ENCODE peak calls at places on chromosomes 4 and X, in four cellular contexts. V is fibroblast of lung, P is neural progenitor cell, C is neuronal stem cell. S is an unnamed sample. For H3K36me3, the result is how much of the 10 kb centered on the place peaks cover.

GRCh38 chrX:9947395-9947794 is 19.8 kb upstream of the CLDN34 start:
- DNase-seq in C (no peak), V (no peak), P (no peak), S (no peak)

GRCh38 chrX:52933976-52934703 is 24.2 kb downstream of the FAM156A start:
- DNase-seq in V (no peak), P (peak), C (no peak), S (no peak)

GRCh38 chrX:133273180-133273579 is 55.0 kb upstream of the TFDP3 start:
- DNase-seq in V (no peak), P (no peak), C (no peak), S (no peak)

GRCh38 chrX:16870861-16871584 is 861 bp upstream of the RBBP7 start:
- DNase-seq in V (peak), C (peak), P (peak), S (peak)

GRCh38 chr4:2792711-2793577 is at the start of gene SH3BP2:
- DNase-seq in P (peak), V (peak), C (peak), S (peak)

GRCh38 chr4:108044951-108045686 is 55.4 kb downstream of the HADH start:
- DNase-seq in V (peak), C (no peak), P (no peak), S (no peak)

GRCh38 chrX:71191253-71191652 is 31.8 kb upstream of the GJB1 start:
- DNase-seq in C (no peak), V (no peak), P (no peak), S (no peak)

GRCh38 chr4:39406763-39407583 is at the start of gene KLB:
- DNase-seq in P (no peak), V (no peak), C (no peak), S (peak)

GRCh38 chr4:41507292-41507933 is 30.5 kb upstream of the LIMCH1 start:
- DNase-seq in P (no peak), C (no peak), V (peak), S (no peak)

GRCh38 chr4:4762909-4763814 is 96.3 kb upstream of the MSX1 start:
- DNase-seq in P (peak), C (no peak), V (peak), S (no peak)

GRCh38 chr4:141702472-141703182 is 66.2 kb downstream of the IL15 start:
- DNase-seq in C (no peak), V (no peak), P (no peak), S (no peak)

GRCh38 chr4:138405439-138405838 is 163.3 kb upstream of the SLC7A11 start:
- DNase-seq in V (peak), P (no peak), C (no peak), S (no peak)

GRCh38 chr4:835148-836002 is 9.4 kb upstream of the CPLX1 start:
- DNase-seq in C (no peak), V (no peak), P (no peak), S (peak)

GRCh38 chr4:20544645-20545044 is 155.6 kb upstream of the PACRGL start:
- DNase-seq in C (peak), P (peak), V (peak), S (no peak)

GRCh38 chr4:15164571-15164970 is 162.3 kb downstream of the CPEB2 start:
- DNase-seq in P (no peak), C (no peak), V (no peak), S (no peak)

GRCh38 chr4:71498002-71498401 is 159.2 kb downstream of the SLC4A4 start:
- DNase-seq in P (no peak), C (no peak), V (peak), S (no peak)

GRCh38 chrX:78708171-78708570 is 39.3 kb upstream of the LPAR4 start:
- DNase-seq in V (peak), P (peak), C (no peak), S (peak)

GRCh38 chrX:103100484-103100883 is 7.5 kb upstream of the NXF3 start:
- DNase-seq in V (no peak), P (no peak), C (no peak), S (no peak)

GRCh38 chrX:4263005-4263404 is 549.6 kb upstream of the PRKX start:
- DNase-seq in C (no peak), P (peak), V (no peak), S (no peak)

GRCh38 chr4:48780867-48781219 is 764 bp upstream of the FRYL start:
- DNase-seq in C (no peak), V (peak), P (no peak), S (peak)

GRCh38 chr4:145843148-145843547 is 95.5 kb downstream of the ZNF827 start:
- DNase-seq in P (no peak), V (peak), C (no peak), S (no peak)

GRCh38 chr4:100968046-100968445 is 379.3 kb downstream of the PPP3CA start:
- DNase-seq in V (no peak), C (no peak), P (no peak), S (no peak)

GRCh38 chr4:8414377-8414776 is 26.1 kb downstream of the ACOX3 start:
- DNase-seq in V (no peak), P (no peak), C (no peak), S (no peak)

GRCh38 chrX:73215263-73215662 is 612 bp upstream of the NAP1L2 start:
- DNase-seq in V (no peak), P (no peak), C (no peak), S (no peak)
- H3K27ac ChIP-seq in V (no peak), P (no peak), C (no peak), S (no peak)

GRCh38 chr4:37590016-37590415 is 96.2 kb downstream of the RELL1 start:
- DNase-seq in C (no peak), P (no peak), V (no peak), S (no peak)

GRCh38 chr4:37584530-37585060 is 101.6 kb downstream of the RELL1 start:
- DNase-seq in P (no peak), C (no peak), V (no peak), S (no peak)

GRCh38 chr4:37588150-37588549 is 98.0 kb downstream of the RELL1 start:
- DNase-seq in V (no peak), P (no peak), C (no peak), S (no peak)

GRCh38 chr4:37586194-37586593 is 100.0 kb downstream of the RELL1 start:
- DNase-seq in P (no peak), C (no peak), V (no peak), S (no peak)

DNA sequence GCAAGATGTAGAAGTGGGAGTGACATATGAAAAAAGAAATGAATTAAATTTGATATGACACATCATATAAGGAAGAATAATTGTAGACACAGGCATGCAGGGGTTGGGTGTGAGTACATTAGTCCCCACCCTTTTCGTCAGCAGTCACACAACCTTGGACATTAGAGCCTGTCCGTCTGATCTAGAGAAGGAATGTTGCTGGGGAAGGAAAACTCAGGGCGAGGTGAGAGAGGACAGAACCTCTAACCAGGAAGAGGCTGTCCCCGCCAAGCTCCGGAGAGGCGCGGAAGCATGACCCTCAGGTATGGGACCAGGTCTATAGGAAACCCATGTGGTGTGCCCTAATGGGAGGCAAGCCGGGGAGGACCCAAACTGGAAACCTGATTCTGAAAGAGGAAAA is 102.1 kb downstream of the RELL1 start:
- DNase-seq in V (no peak), P (no peak), C (no peak), S (peak)
- H3K9ac ChIP-seq in V (no peak), P (no peak), C (no peak), S (peak)

GRCh38 chr4:105145059-105145912 is 1.4 kb upstream of the TET2 start:
- DNase-seq in P (no peak), V (no peak), C (no peak), S (no peak)

GRCh38 chr4:105147226-105148151 is 813 bp downstream of the TET2 start:
- DNase-seq in P (peak), V (peak), C (peak), S (peak)

GRCh38 chr4:105145913-105146285 is 777 bp upstream of the TET2 start:
- DNase-seq in P (peak), C (peak), V (peak), S (peak)

GRCh38 chr4:105149771-105150170 is 3.1 kb downstream of the TET2 start:
- DNase-seq in V (peak), C (no peak), P (no peak), S (no peak)

GRCh38 chr4:105146286-105147219 is at the start of gene TET2:
- DNase-seq in C (peak), V (peak), P (peak), S (peak)
- H3K36me3 ChIP-seq in C (under half), V (under half), P (under half), S (under half)

DNA sequence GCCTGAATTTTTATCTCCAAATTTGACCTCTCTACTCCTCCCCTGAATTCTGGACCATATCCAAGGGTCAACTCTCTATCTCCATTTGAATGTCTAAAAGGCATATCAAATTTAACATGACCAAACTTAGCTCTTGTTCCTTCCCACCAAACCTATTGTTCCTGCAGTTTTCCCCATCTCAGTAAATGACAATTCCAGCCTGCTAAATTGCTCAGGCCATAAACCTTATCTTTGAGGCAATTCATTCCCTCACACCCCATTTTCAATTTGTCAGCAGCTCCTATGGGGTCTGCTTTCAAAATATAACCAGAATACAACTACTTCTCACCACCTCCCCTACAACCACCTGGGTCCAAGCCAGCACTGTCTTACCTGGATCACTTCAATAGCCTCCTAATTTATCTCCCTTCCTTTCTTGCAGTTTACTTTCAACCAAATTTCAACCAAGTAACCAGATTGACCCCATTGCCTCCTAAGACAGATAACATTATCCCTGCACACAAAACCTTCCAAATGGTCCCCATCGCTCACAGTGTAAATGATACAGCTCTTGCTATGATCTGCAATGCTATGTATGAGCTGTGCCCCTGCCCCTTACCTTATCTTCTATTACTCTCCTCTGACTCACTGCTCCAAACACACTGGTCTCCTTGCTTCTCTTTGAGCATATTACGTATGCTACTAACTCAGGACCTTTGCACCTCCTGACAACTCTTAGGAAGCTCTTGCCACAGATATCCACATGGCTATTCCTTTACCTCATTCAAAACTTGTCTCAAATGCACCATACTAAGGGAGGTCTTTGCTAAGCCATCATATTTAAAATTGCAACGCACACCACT is 66.0 kb downstream of the CAMK2D start:
- DNase-seq in P (no peak), C (no peak), V (peak), S (peak)
- H3K27ac ChIP-seq in P (no peak), C (no peak), V (no peak), S (peak)

DNA sequence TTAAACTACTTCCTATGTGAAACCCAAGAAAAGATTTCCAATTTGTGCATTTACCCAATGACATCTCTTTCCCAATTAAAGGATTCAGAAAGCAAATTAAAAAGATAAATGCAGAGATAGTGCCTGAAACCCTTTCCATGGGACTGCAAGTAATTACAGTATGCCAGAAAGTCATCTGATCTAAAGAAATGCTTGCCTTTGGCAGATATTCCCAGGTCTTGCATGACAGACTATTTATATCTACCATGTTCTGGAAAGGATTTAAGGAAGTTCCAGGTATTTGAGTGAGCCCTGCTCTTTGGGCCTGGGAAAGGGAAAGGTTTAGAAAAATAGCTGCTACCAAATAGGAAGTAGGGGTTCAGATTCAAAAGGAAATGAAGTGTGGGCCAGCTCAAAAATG is 41.6 kb upstream of the CXorf38 start:
- DNase-seq in P (no peak), V (no peak), C (no peak), S (no peak)
- H3K9ac ChIP-seq in P (no peak), V (no peak), C (no peak), S (no peak)

DNA sequence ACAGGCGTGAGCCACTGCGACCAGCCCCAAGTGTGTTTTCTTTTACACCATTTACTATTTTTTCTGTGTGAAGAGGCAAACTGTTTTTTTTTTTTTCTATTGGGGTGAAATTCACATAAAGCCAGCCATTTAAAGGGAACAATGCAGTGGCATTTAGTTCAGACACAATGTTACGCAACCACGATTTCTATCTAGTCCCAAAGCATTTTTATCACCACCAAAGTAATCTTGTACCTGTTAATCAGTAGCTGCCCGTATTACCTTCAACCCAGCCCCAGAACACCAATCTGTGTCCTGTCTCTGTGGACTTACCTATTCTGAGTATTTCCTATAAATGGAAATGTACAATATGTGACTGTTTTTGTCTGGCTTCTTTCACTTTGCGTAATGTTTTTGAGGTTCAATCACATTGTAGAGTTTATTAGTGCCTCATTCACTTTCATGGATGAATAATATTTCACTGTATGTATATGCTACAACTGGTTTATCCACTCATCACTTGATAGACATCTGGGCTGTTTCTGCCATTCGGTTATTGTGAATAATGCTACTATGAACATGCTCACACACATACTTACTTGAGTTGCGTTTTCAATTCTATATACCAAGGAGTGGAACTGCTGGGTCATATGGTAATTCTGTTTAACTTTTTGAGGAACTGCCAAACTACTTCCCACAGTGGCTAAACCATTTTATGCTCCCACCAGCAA is 116.2 kb downstream of the CDS1 start:
- DNase-seq in C (no peak), V (no peak), P (no peak), S (no peak)
- H3K36me3 ChIP-seq in C (under half), V (under half), P (under half), S (under half)

DNA sequence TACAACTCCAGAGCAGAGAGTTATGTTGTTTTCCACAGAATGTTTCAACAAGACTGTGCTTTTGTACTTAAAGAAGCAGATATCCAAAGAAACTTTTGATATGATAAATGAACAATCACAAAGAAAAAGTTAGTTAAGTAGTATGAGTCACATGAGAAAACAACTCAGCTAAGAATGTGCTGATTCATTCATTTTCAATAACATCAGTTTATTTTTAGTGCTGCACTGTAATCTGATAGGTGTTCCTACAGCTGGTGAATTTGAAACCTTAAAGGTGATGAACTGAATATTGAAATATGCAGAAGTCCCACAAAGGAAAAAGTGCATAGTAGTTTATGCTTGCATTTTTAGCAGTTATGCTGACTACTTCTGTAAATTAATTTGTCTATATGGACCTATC is 180.3 kb upstream of the TENM3 start:
- DNase-seq in C (no peak), P (no peak), V (peak), S (no peak)
- H3K27ac ChIP-seq in C (no peak), P (no peak), V (no peak), S (no peak)

GRCh38 chr4:26050212-26050643 is 136.2 kb downstream of the SMIM20 start:
- DNase-seq in C (no peak), P (no peak), V (no peak), S (no peak)

GRCh38 chr4:26050671-26051070 is 136.7 kb downstream of the SMIM20 start:
- DNase-seq in V (no peak), C (no peak), P (no peak), S (no peak)

GRCh38 chr4:26048962-26049361 is 134.9 kb downstream of the SMIM20 start:
- DNase-seq in V (peak), P (no peak), C (no peak), S (no peak)

GRCh38 chr4:26048378-26048882 is 134.4 kb downstream of the SMIM20 start:
- DNase-seq in V (peak), C (no peak), P (no peak), S (peak)

DNA sequence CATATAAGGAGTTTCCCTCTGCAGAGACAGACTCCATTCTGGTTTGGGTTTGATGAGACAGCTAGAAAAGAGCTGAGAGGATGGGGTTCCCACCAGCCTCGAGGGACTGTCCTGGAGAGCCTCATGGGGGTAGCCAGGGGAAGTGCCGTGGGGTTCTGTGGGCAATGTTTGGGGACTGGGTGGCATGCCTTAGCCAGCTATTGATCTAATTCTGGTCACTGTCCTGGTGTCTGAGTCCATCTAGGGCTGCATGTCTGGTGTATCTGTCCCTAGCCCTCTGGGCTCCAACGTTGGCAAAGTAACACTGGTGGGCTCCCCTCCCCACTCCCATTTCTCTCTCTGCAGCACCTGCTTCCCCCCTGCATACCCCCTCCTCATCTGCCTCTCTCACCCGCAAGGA is 135.4 kb downstream of the SMIM20 start:
- DNase-seq in C (no peak), V (no peak), P (no peak), S (no peak)
- H3K9ac ChIP-seq in C (no peak), V (no peak), P (no peak), S (peak)